ENCODE peak calls at places on chromosome 1, in seven cellular contexts. U, X, L, O, H, N and J are unnamed samples.

GRCh38 chr1:27637052-27637451 is 2.1 kb upstream of the FGR start:
- DNase-seq in U (no peak), X (no peak), L (no peak), O (no peak), H (no peak), N (no peak), J (peak; percentile 49)

GRCh38 chr1:209620484-209620879 is 31.7 kb downstream of the LAMB3 start:
- DNase-seq in U (peak; percentile 60), X (no peak), L (peak; percentile 40), O (no peak), H (no peak), N (no peak), J (no peak)

GRCh38 chr1:88985033-88985432 is 7.4 kb downstream of the KYAT3 start:
- DNase-seq in U (peak; percentile 86), X (peak; percentile 72), L (peak; percentile 67), O (no peak), H (peak; percentile 31), N (no peak), J (peak; percentile 10)

GRCh38 chr1:155978325-155978972 is at the start of gene ARHGEF2:
- DNase-seq in U (peak; percentile 67), X (no peak), L (peak; percentile 36), O (peak; percentile 55), H (peak; percentile 80), N (peak; percentile 60), J (peak; percentile 82)

GRCh38 chr1:2554621-2555387 is 1.4 kb upstream of the TNFRSF14 start:
- DNase-seq in U (no peak), X (no peak), L (no peak), O (no peak), H (no peak), N (peak; percentile 39), J (no peak)

GRCh38 chr1:248793592-248793991 is 32.1 kb downstream of the SH3BP5L start:
- DNase-seq in U (no peak), X (no peak), L (no peak), O (no peak), H (no peak), N (no peak), J (no peak)

GRCh38 chr1:210129092-210129491 is 103.5 kb upstream of the SERTAD4 start:
- DNase-seq in U (no peak), X (no peak), L (no peak), O (no peak), H (no peak), N (no peak), J (no peak)

GRCh38 chr1:92154934-92155333 is 62.8 kb upstream of the C1orf146 start:
- DNase-seq in U (no peak), X (no peak), L (no peak), O (no peak), H (no peak), N (no peak), J (no peak)

GRCh38 chr1:231616667-231617066 is 9.9 kb upstream of the DISC1 start:
- DNase-seq in U (no peak), X (no peak), L (no peak), O (no peak), H (no peak), N (no peak), J (no peak)

GRCh38 chr1:204357551-204357950 is 2.2 kb downstream of the PLEKHA6 start:
- DNase-seq in U (no peak), X (no peak), L (no peak), O (no peak), H (no peak), N (no peak), J (no peak)

GRCh38 chr1:184672013-184672726 is 82.5 kb downstream of the EDEM3 start:
- DNase-seq in U (no peak), X (no peak), L (no peak), O (no peak), H (no peak), N (no peak), J (no peak)

GRCh38 chr1:115341948-115342347 is 3.9 kb upstream of the NGF start:
- DNase-seq in U (no peak), X (no peak), L (no peak), O (no peak), H (no peak), N (no peak), J (no peak)

GRCh38 chr1:155272466-155273133 is 704 bp downstream of the CLK2 start:
- DNase-seq in U (peak; percentile 56), X (no peak), L (no peak), O (no peak), H (peak; percentile 72), N (no peak), J (peak; percentile 83)

GRCh38 chr1:224481601-224482000 is 47.0 kb upstream of the WDR26 start:
- DNase-seq in U (no peak), X (no peak), L (no peak), O (no peak), H (no peak), N (no peak), J (no peak)

GRCh38 chr1:47223174-47223920 is 8.7 kb downstream of the TAL1 start:
- DNase-seq in U (no peak), X (no peak), L (no peak), O (no peak), H (no peak), N (no peak), J (no peak)

GRCh38 chr1:36175137-36176095 is 19.5 kb downstream of the MAP7D1 start:
- DNase-seq in U (peak; percentile 49), X (no peak), L (peak; percentile 5), O (no peak), H (no peak), N (no peak), J (no peak)